ENCODE peak calls at places on chromosomes 3 and 15, in four cellular contexts. S, U, V and F are unnamed samples.

GRCh38 chr3:12472000-12472399 is 12.3 kb upstream of the TSEN2 start:
- DNase-seq in U (no peak), S (no peak), V (no peak), F (no peak)

GRCh38 chr3:36477655-36478054 is 97.4 kb downstream of the STAC start:
- DNase-seq in U (no peak), V (no peak), S (no peak), F (no peak)

GRCh38 chr15:81040757-81041156 is 40.0 kb downstream of the TLNRD1 start:
- DNase-seq in S (no peak), U (no peak), V (no peak), F (no peak)

GRCh38 chr3:42961633-42962032 is 17.5 kb upstream of the GASK1A start:
- DNase-seq in U (peak), V (no peak), S (no peak), F (no peak)

GRCh38 chr15:63420333-63420741 is 38.7 kb upstream of the CA12 start:
- DNase-seq in S (no peak), U (peak), V (no peak), F (no peak)

GRCh38 chr3:172612871-172613678 is 89.8 kb upstream of the TNFSF10 start:
- DNase-seq in U (no peak), V (no peak), S (no peak), F (no peak)

GRCh38 chr3:11774296-11774877 is 72.3 kb downstream of the TAMM41 start:
- DNase-seq in U (peak), V (no peak), S (no peak), F (no peak)

GRCh38 chr15:67039349-67040075 is 25.9 kb upstream of the SMAD3 start:
- DNase-seq in V (no peak), S (no peak), U (no peak), F (no peak)

GRCh38 chr15:62060116-62060895 is at the start of gene VPS13C:
- DNase-seq in V (peak), S (peak), U (peak), F (peak)

GRCh38 chr3:101149707-101150106 is 156.5 kb upstream of the ABI3BP start:
- DNase-seq in V (no peak), S (no peak), U (no peak), F (no peak)

GRCh38 chr15:60059186-60059585 is 55.1 kb downstream of the FOXB1 start:
- DNase-seq in U (no peak), S (no peak), V (no peak), F (no peak)

GRCh38 chr15:52018693-52019393 is at the start of gene MAPK6:
- DNase-seq in U (peak), V (peak), S (peak), F (peak)

GRCh38 chr3:43855674-43856299 is 165.0 kb downstream of the ABHD5 start:
- DNase-seq in V (peak), S (no peak), U (peak), F (peak)

GRCh38 chr3:47365213-47366153 is 15.3 kb upstream of the PTPN23 start:
- DNase-seq in V (no peak), U (no peak), S (no peak), F (no peak)

GRCh38 chr3:37514055-37514665 is 339.8 kb upstream of the LRRFIP2 start:
- DNase-seq in V (no peak), S (no peak), U (no peak), F (no peak)

GRCh38 chr3:112640333-112640863 is 545 bp downstream of the CCDC80 start:
- DNase-seq in U (no peak), V (no peak), S (no peak), F (no peak)

GRCh38 chr3:28860307-28860706 is 420.6 kb upstream of the RBMS3 start:
- DNase-seq in V (no peak), U (no peak), S (no peak), F (no peak)

GRCh38 chr3:5891721-5892120 is 704.2 kb downstream of the EDEM1 start:
- DNase-seq in V (no peak), U (no peak), S (no peak), F (no peak)